ENCODE peak calls at places on chromosomes 7 and 10, in six cellular contexts. T is body of pancreas; U is CD4-positive, alpha-beta memory T cell; V is cardiac muscle cell; J is CD8-positive, alpha-beta memory T cell; B is tibial artery. W is an unnamed sample.

GRCh38 chr10:78685466-78686163 is 383.2 kb upstream of the ZMIZ1 start:
- DNase-seq in T (no peak), U (no peak), V (peak; percentile 49), J (no peak), B (no peak), W (no peak)

GRCh38 chr7:91083855-91084644 is 180.2 kb upstream of the FZD1 start:
- DNase-seq in T (no peak), U (no peak), V (peak; percentile 17), J (no peak), B (peak; percentile 82), W (peak; percentile 9)

GRCh38 chr7:151954866-151955820 is 1.1 kb upstream of the GALNTL5 start:
- DNase-seq in T (no peak), U (no peak), V (peak; percentile 63), J (no peak), B (peak; percentile 77), W (no peak)

GRCh38 chr7:94761451-94761850 is 105.5 kb upstream of the SGCE start:
- DNase-seq in T (no peak), U (no peak), V (no peak), J (no peak), B (no peak), W (no peak)

GRCh38 chr10:4431114-4431862 is 394.7 kb upstream of the AKR1E2 start:
- DNase-seq in T (no peak), U (no peak), V (peak; percentile 22), J (no peak), B (no peak), W (peak; percentile 26)

GRCh38 chr10:122495406-122496340 is 34.3 kb downstream of the HTRA1 start:
- DNase-seq in T (no peak), U (peak; percentile 44), V (peak; percentile 82), J (no peak), B (peak; percentile 88), W (no peak)

GRCh38 chr10:48390933-48391845 is 84.7 kb downstream of the MAPK8 start:
- DNase-seq in T (no peak), U (peak; percentile 1), V (peak; percentile 66), J (no peak), B (no peak), W (no peak)

GRCh38 chr10:77631241-77631640 is 6.4 kb downstream of the KCNMA1 start:
- DNase-seq in T (no peak), U (no peak), V (no peak), J (no peak), B (peak; percentile 91), W (no peak)

GRCh38 chr10:65602182-65602865 is 1323.5 kb upstream of the LRRTM3 start:
- DNase-seq in T (no peak), U (no peak), V (no peak), J (no peak), B (no peak), W (no peak)

GRCh38 chr10:74598891-74599566 is 227.4 kb upstream of the KAT6B start:
- DNase-seq in T (no peak), U (no peak), V (peak; percentile 56), J (no peak), B (no peak), W (no peak)

GRCh38 chr7:2032876-2033407 is 199.8 kb downstream of the MAD1L1 start:
- DNase-seq in T (no peak), U (no peak), V (no peak), J (no peak), B (peak; percentile 49), W (no peak)

GRCh38 chr10:60334991-60335390 is 54.7 kb downstream of the ANK3 start:
- DNase-seq in T (no peak), U (no peak), V (no peak), J (no peak), B (no peak), W (no peak)

GRCh38 chr7:37031571-37032257 is 307.4 kb upstream of the AOAH start:
- DNase-seq in T (peak; percentile 78), U (no peak), V (peak; percentile 98), J (no peak), B (peak; percentile 89), W (peak; percentile 93)

GRCh38 chr7:25828468-25828867 is 323.5 kb upstream of the NFE2L3 start:
- DNase-seq in T (no peak), U (no peak), V (no peak), J (no peak), B (no peak), W (no peak)
- H3K4me3 ChIP-seq in T (no peak overlapping the region), U (no peak overlapping the region), V (no peak overlapping the region), J (no peak overlapping the region), B (no peak overlapping the region), W (no peak overlapping the region)

GRCh38 chr10:11517150-11517549 is 94.3 kb downstream of the USP6NL start:
- DNase-seq in T (no peak), U (no peak), V (no peak), J (no peak), B (no peak), W (no peak)

GRCh38 chr10:11520892-11521291 is 90.6 kb downstream of the USP6NL start:
- DNase-seq in T (no peak), U (no peak), V (no peak), J (no peak), B (no peak), W (no peak)

GRCh38 chr10:11522821-11523245 is 88.6 kb downstream of the USP6NL start:
- DNase-seq in T (no peak), U (no peak), V (no peak), J (no peak), B (no peak), W (no peak)

GRCh38 chr10:11525503-11525902 is 85.9 kb downstream of the USP6NL start:
- DNase-seq in T (no peak), U (no peak), V (peak; percentile 79), J (no peak), B (peak; percentile 89), W (no peak)

GRCh38 chr10:11521860-11522259 is 89.6 kb downstream of the USP6NL start:
- DNase-seq in T (no peak), U (no peak), V (peak; percentile 75), J (no peak), B (no peak), W (no peak)
- H3K36me3 ChIP-seq in T (no peaks in the 10 kb centered on the region), U (no peaks in the 10 kb centered on the region), V (no peaks in the 10 kb centered on the region), J (no peaks in the 10 kb centered on the region), B (no peaks in the 10 kb centered on the region), W (peaks cover 3% of the 10 kb centered on the region)

GRCh38 chr10:126568809-126569208 is 101.7 kb downstream of the C10orf90 start:
- DNase-seq in T (no peak), U (no peak), V (no peak), J (no peak), B (no peak), W (no peak)

GRCh38 chr10:126571203-126571602 is 99.3 kb downstream of the C10orf90 start:
- DNase-seq in T (peak; percentile 82), U (no peak), V (no peak), J (no peak), B (no peak), W (no peak)

GRCh38 chr10:126565871-126566270 is 104.6 kb downstream of the C10orf90 start:
- DNase-seq in T (no peak), U (no peak), V (no peak), J (no peak), B (no peak), W (no peak)

GRCh38 chr10:126570631-126571170 is 99.8 kb downstream of the C10orf90 start:
- DNase-seq in T (no peak), U (no peak), V (no peak), J (no peak), B (no peak), W (no peak)

DNA sequence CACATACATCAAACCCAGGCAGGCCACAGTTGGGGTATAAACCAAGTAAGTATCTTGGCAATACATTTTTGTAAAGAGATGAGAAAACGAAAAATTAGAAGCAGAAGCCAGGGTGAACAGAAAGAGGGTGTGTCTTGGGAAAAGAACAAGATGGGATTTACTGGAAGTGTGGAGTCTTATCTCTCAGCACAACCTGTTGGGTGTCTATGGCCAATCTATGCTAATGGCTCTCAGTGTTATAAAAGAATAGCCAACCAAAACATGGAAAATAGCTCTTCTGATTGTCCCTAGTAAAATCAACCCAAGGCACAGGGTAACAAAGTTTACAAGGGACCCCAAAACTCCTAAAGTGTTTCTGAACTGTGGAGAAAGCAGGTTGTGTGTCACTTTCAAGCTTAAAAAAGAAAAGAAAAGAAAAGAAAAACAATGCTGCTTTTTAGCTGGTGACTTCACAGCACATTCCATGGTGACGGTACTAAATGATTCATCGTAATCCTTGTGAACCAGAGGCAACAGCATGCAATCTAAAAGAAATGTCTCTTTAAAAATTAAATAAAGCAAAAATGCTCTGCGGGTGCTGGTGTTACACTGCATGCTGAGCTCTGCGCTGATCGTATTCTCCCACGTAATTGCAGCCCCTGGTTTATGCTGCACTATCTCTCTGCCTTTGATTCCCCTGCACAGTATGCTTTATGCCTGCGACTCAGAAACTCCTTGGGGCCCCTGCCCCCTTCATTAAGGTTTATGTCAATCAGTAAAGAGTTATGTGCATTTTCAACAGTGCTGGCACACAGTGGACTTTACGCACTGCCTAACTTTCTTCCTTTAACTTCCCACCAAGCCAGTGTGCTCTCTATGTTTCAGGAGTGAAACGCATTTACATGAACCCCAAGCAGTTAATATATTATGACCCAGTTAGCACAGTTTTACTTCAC is 100.7 kb downstream of the C10orf90 start:
- DNase-seq in T (no peak), U (no peak), V (peak; percentile 72), J (no peak), B (no peak), W (no peak)
- H3K27ac ChIP-seq in T (no peak overlapping the region), U (no peak overlapping the region), V (no peak overlapping the region), J (no peak overlapping the region), B (no peak overlapping the region), W (no peak overlapping the region)

GRCh38 chr7:99929730-99930053 is 272 bp upstream of the GJC3 start:
- DNase-seq in T (no peak), U (no peak), V (no peak), J (no peak), B (no peak), W (no peak)
- H3K4me3 ChIP-seq in T (no peak overlapping the region), U (peak overlapping the region; percentile 38), V (peak overlapping the region; percentile 15), J (peak overlapping the region; percentile 46), B (no peak overlapping the region), W (peak overlapping the region; percentile 50)

DNA sequence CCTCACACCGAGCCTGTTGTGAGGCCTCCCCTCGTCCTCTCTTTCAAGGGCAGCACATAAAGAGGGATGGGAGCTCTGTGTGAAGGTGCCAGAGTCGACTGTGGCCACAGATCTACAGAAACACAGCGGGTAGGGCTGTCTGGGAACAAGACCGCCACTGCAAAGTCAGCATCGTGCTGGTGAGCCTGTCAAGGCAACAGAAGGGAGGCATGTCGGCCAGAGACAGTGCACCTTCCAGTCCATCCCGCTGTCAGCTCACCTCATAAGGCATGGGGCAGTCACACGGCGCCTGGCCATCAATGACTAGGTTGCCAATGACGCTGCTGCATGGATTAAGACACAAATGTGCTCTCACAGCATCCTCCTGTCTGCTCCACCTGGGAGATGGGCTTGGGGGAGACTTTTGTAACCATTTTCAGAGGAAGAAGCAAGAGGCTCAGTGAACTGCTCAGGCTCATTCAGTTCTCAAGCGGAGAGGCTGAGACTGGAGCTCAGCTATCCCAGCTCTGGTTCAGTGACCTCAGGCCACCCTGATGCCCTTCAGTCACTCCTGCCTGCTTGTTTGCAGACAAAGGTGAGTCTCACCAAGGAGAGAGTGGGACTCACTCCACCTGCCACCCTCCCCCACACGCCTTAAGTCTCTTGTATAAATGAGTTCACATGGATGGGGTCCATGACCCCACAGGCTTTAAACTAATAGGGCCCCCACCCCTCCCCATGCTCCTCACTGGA is 125.5 kb downstream of the SORBS1 start:
- DNase-seq in T (no peak), U (no peak), V (no peak), J (no peak), B (no peak), W (no peak)
- H3K36me3 ChIP-seq in T (no peaks in the 10 kb centered on the region), U (no peaks in the 10 kb centered on the region), V (no peaks in the 10 kb centered on the region), J (no peaks in the 10 kb centered on the region), B (peaks cover 70% of the 10 kb centered on the region), W (no peaks in the 10 kb centered on the region)